ENCODE peak calls at places on chromosome 13, in four cellular contexts. A, E, H and P are unnamed samples.

GRCh38 chr13:92994056-92994455 is 232.6 kb upstream of the GPC6 start:
- DNase-seq in A (no peak), E (peak), H (no peak), P (no peak)

GRCh38 chr13:103528437-103528836 is 462.2 kb upstream of the SLC10A2 start:
- DNase-seq in A (no peak), E (no peak), H (no peak), P (no peak)

GRCh38 chr13:34161829-34162544 is 344.0 kb downstream of the RFC3 start:
- DNase-seq in A (no peak), E (peak), H (peak), P (peak)

GRCh38 chr13:51315658-51316057 is 23.8 kb upstream of the SERPINE3 start:
- DNase-seq in A (no peak), E (peak), H (peak), P (peak)

GRCh38 chr13:102825921-102826706 is 19.7 kb upstream of the ERCC5 start:
- DNase-seq in A (no peak), E (peak), H (peak), P (no peak)

GRCh38 chr13:74464656-74465055 is 330.5 kb upstream of the KLF12 start:
- DNase-seq in A (no peak), E (no peak), H (peak), P (no peak)

GRCh38 chr13:24995225-24995804 is 100.6 kb upstream of the PABPC3 start:
- DNase-seq in A (no peak), E (peak), H (peak), P (peak)

GRCh38 chr13:76672422-76672821 is 213.8 kb downstream of the KCTD12 start:
- DNase-seq in A (no peak), E (peak), H (no peak), P (no peak)

GRCh38 chr13:100128373-100128772 is 39.5 kb downstream of the PCCA start:
- DNase-seq in A (no peak), E (peak), H (no peak), P (no peak)

GRCh38 chr13:32911506-32911905 is 104.7 kb upstream of the KL start:
- DNase-seq in A (no peak), E (no peak), H (peak), P (peak)
- TF ChIP-seq CTCF in A (peak), E (peak), H (peak), P (peak)

DNA sequence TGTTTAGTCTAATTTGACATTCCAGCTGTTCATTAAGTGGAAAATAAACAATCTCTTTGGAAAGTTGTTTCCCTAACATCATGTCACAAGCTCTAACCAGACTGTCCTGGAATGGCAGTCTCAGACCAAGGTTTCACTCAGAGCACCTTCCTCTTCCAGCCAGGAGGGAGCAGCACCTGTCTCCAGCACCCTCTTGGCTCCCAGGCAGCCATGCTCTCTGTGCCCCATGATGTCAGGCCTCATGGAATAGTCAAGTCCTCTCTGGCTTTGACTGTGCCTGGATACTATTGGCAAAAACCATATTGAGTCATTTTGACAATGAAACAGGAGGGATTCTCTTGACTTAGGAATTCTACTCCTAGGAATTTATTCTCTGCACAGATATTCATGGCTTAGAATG is 171.4 kb downstream of the OXGR1 start:
- DNase-seq in A (no peak), E (peak), H (peak), P (peak)
- TF ChIP-seq CTCF in A (no peak), E (no peak), H (peak), P (peak)

DNA sequence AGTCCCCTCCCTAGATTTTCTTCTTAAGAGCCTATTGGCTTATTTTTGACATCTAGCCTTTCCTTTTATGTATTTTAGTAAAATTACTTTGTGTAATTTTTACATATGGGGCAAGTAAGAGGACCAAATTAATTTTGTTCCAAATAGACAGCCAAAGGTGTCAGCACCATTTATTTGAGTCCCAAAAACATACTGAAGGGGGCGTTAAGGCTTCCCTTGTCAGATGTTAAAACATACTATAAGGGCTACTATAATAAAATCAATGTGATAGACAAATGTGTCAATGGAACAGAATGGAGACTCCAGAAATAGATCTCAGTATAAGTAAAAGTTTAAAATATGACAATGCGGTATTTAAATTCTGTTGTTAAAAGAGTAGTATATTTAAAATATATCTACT is 133.6 kb downstream of the MTUS2 start:
- DNase-seq in A (no peak), E (no peak), H (peak), P (no peak)
- TF ChIP-seq CTCF in A (no peak), E (no peak), H (peak), P (peak)

GRCh38 chr13:35953537-35954206 is 177.5 kb downstream of the DCLK1 start:
- DNase-seq in A (peak), E (peak), H (peak), P (peak)
- TF ChIP-seq CTCF in A (peak), E (peak), H (peak), P (peak)

GRCh38 chr13:110953833-110954532 is 39.1 kb upstream of the ANKRD10 start:
- DNase-seq in A (no peak), E (no peak), H (no peak), P (no peak)

GRCh38 chr13:110957931-110958330 is 43.1 kb upstream of the ANKRD10 start:
- DNase-seq in A (no peak), E (no peak), H (no peak), P (no peak)

GRCh38 chr13:110953416-110953815 is 38.5 kb upstream of the ANKRD10 start:
- DNase-seq in A (no peak), E (no peak), H (no peak), P (no peak)

GRCh38 chr13:110960219-110960618 is 45.4 kb upstream of the ANKRD10 start:
- DNase-seq in A (no peak), E (no peak), H (no peak), P (no peak)

DNA sequence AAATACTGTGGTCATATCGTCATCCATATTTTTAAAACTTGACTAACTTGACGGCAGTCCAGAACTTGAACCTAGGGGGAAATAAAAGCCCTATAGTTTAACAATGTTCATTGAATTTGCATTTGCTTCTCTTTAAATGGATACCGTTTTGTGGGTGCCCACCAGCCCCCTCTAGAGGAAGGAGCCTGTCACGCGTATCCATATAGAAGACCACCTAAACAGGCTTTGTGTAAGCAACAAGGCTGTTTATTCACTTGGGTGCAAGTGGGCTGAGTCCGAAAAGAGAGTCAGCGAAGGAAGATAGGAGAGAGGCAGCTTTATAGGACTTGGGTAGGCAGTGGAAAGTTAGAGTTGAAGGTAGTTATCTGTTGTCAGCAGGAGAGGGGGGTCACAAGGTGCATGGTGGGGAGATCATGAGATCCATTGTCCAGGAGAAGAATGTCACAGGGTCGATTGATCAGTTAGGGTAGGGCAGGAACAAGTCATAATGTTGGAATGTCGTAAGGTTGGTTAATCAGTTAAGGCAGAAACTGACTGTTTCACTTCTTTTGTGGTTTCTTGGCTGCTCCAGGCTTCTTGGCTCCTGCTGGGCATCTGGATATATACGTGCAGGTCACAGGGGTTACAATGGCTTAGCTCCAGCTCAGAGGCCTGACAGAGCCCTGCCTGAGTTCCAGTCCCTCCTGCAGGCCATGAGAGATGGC is 42.5 kb upstream of the ANKRD10 start:
- DNase-seq in A (no peak), E (no peak), H (no peak), P (no peak)
- TF ChIP-seq CTCF in A (no peak), E (no peak), H (peak), P (peak)

DNA sequence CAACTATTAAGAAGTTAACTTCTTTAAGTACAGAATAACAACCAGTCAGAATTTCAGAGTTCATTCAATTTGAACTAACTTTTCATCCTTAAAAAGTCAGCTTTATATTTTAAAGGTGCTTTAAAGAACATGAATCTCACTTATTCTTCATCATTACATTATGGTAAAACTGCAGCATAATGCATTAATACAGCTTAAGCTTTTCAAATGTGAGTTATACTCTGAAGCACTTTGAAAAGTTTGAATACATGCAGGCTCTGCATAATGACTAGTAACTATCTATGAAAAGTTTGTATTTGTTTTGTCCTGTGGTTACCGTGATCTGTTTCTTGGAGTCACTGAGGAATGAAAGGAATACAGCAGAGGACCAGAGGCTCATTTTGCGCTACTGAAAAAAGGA is 4.0 kb downstream of the PCDH17 start:
- DNase-seq in A (no peak), E (peak), H (no peak), P (no peak)
- TF ChIP-seq CTCF in A (no peak), E (no peak), H (no peak), P (no peak)

GRCh38 chr13:32577032-32577431 is 9.2 kb upstream of the PDS5B start:
- DNase-seq in A (no peak), E (no peak), H (no peak), P (no peak)

GRCh38 chr13:32582281-32582680 is 4.0 kb upstream of the PDS5B start:
- DNase-seq in A (no peak), E (no peak), H (no peak), P (no peak)

GRCh38 chr13:32582991-32583390 is 3.3 kb upstream of the PDS5B start:
- DNase-seq in A (no peak), E (no peak), H (no peak), P (no peak)

GRCh38 chr13:32585625-32586021 is 629 bp upstream of the PDS5B start:
- DNase-seq in A (no peak), E (peak), H (no peak), P (peak)

GRCh38 chr13:32581177-32581786 is 5.0 kb upstream of the PDS5B start:
- DNase-seq in A (no peak), E (peak), H (peak), P (peak)
- TF ChIP-seq CTCF in A (peak), E (peak), H (peak), P (peak)

GRCh38 chr13:114237415-114238112 is 2.9 kb downstream of the CDC16 start:
- DNase-seq in A (no peak), E (no peak), H (no peak), P (no peak)

GRCh38 chr13:114235697-114236096 is 1.0 kb downstream of the CDC16 start:
- DNase-seq in A (no peak), E (no peak), H (no peak), P (peak)

GRCh38 chr13:114234266-114234644 is 442 bp upstream of the CDC16 start:
- DNase-seq in A (no peak), E (no peak), H (no peak), P (no peak)

GRCh38 chr13:114236224-114236623 is 1.5 kb downstream of the CDC16 start:
- DNase-seq in A (no peak), E (no peak), H (no peak), P (no peak)

DNA sequence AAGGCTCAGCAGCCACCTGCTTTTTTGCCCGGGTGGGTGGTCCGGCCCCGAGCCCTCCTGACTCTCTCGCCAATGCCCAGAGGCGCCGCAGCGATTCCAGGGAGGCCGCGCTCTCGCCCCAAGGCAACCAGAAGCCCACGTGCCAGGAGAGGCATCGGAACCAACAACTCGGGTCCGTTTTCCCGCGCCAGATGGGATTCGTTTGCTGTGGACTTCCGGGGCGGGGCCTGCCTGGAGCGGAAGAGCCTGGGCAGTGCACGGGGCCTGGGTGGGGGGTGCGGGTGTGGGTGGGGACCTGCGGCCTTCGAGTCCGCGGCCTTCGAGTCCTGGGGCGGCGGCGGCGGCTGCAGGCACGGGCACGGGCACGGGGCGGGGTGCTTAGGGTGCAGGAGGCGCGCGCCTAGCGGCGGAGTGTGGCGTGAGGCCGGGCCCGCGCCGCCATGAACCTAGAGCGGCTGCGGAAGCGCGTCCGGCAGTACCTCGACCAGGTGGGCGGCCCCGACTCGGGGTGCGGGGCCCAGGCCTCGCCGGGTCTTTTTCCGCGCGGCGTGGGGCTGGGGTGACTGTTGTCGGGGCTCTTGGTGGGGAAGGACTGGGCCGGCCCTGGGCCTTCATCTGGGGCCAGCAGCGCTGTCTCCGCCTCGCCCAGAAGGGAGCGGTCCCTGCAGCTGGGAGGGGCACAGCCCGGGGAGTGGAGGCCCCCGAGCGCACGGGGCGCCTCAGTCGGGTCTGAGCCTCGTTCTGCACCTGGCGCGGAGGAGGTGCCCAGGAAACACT is at the start of gene CDC16:
- DNase-seq in A (peak), E (peak), H (peak), P (peak)
- TF ChIP-seq CTCF in A (peak), E (no peak), H (no peak), P (peak)

DNA sequence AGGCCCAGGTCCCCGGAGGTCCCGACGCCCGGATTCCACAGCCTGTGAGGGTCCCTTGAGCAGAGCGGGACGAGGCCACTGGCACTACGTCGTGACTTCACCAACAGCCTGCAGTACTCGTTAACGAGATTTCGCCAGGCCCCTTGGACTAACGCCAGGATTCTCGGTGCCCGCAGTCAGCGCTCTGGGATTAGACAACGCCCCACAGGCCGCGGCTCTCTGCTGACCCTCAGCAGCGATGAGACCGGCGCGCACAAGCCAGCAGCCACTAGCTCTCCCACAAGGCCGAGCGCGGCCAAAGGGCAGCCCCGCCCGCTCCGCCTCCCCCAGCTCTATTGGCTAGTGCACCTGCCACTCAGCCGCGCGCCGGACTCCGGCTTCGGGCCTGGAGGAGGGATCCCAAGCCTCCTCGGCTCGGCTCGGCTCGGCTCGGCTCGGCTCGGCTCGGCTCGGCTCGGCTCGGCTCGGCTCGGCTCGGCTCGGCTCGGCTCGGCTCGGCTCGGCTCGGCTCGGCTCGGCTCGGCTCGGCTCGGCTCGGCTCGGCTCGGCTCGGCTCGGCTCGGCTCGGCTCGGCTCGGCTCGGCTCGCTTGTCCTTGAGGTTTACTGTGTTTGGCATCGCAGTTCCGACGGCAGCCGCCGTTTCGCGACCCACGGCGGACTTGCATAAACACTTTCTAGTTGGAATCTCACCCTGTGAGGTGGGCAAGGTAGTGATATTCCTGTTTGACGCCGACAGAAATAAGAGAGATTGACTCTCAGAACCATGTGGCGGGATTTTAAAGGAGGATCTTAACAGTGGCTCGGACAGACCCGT is 231.7 kb upstream of the SERP2 start:
- DNase-seq in A (peak), E (peak), H (peak), P (peak)
- TF ChIP-seq CTCF in A (no peak), E (no peak), H (no peak), P (no peak)

GRCh38 chr13:109871018-109871370 is 84.6 kb upstream of the IRS2 start:
- DNase-seq in A (no peak), E (peak), H (no peak), P (no peak)

GRCh38 chr13:109868583-109869311 is 82.4 kb upstream of the IRS2 start:
- DNase-seq in A (no peak), E (no peak), H (no peak), P (no peak)

GRCh38 chr13:109870281-109871017 is 84.1 kb upstream of the IRS2 start:
- DNase-seq in A (no peak), E (no peak), H (no peak), P (no peak)

GRCh38 chr13:109867766-109868165 is 81.4 kb upstream of the IRS2 start:
- DNase-seq in A (no peak), E (no peak), H (no peak), P (no peak)

DNA sequence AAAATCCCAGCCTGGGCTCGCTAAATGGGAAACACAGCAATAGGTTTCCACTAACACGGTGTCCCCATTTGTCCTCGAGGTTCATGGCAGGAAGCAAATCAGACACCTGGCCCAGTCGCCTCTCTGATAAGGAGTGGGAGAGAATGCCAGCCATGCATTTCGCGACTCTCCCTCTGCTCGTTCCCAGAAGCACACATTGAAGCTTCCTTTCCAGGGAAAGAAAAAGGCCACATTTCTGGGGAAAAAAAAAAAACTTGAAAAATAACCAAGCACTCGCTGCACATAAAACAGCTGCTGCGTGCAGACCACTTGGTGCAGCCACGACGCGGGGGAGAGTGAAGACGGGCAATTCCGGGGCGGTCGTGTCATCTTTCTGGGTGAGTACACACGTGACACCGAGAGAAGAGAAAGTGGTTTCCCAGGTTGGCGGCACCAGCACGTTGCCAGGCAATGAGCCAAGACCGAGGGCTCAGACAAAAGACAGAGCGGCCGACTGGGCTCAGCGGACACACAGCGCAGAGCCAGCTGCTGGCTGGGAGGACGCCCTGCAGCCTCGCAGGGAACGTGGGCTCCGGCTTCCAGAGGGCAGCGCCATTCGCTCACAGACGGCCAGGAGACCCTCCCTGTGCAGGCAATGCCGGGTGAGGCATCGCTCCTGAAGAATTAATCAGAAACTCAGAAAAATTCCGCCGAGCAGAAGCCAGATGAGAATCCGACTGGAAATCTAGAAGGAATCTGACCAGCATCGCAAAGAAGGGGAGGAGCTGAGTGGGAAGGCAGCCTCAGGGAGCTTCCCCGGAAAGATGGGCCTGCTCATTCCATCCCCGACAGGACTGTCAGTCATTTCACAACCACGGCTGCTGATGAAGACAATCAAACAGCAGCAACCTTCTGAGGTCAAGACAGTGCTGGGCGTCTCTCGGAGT is 83.2 kb upstream of the IRS2 start:
- DNase-seq in A (peak), E (peak), H (no peak), P (no peak)
- TF ChIP-seq CTCF in A (peak), E (peak), H (no peak), P (no peak)